ENCODE peak calls at places on chromosomes 2 and 18, in five cellular contexts. H is ovary, Q is mucosa of descending colon, S is testis, V is Panc1. U is an unnamed sample. For H3K4me1, the result is how much of the 10 kb centered on the place peaks cover.

GRCh38 chr2:58502931-58503330 is 261.8 kb upstream of the FANCL start:
- DNase-seq in H (no peak), V (no peak), S (no peak), Q (no peak), U (no peak)

GRCh38 chr2:117551858-117552257 is 262.6 kb upstream of the DDX18 start:
- DNase-seq in V (no peak), H (no peak), S (no peak), Q (no peak), U (no peak)

GRCh38 chr18:8623549-8624106 is 14.4 kb downstream of the RAB12 start:
- DNase-seq in V (no peak), Q (no peak), S (no peak), H (no peak), U (peak)

GRCh38 chr18:21404426-21404825 is 162.4 kb downstream of the GREB1L start:
- DNase-seq in V (no peak), Q (no peak), H (no peak), S (no peak), U (no peak)

GRCh38 chr2:95402370-95403203 is at the start of gene FAHD2A:
- DNase-seq in H (peak), S (peak), V (no peak), Q (peak), U (peak)

GRCh38 chr18:41721103-41721502 is 233.9 kb upstream of the PIK3C3 start:
- DNase-seq in Q (no peak), S (no peak), V (no peak), H (no peak), U (no peak)

GRCh38 chr18:5414546-5414945 is 119.0 kb upstream of the ZBTB14 start:
- DNase-seq in Q (no peak), V (no peak), H (no peak), S (no peak), U (no peak)

GRCh38 chr2:41965886-41966285 is 81.9 kb upstream of the PKDCC start:
- DNase-seq in H (no peak), S (no peak), Q (no peak), V (no peak), U (peak)

GRCh38 chr2:179842498-179843153 is 18.8 kb downstream of the ZNF385B start:
- DNase-seq in Q (no peak), S (no peak), H (no peak), V (no peak), U (no peak)

GRCh38 chr2:9333591-9334171 is 89.6 kb downstream of the ITGB1BP1 start:
- DNase-seq in V (peak), H (peak), Q (peak), S (peak), U (peak)

GRCh38 chr18:49052891-49053644 is 102.3 kb upstream of the SMAD7 start:
- DNase-seq in Q (no peak), H (no peak), S (no peak), V (no peak), U (no peak)

GRCh38 chr2:41321341-41321740 is 726.5 kb upstream of the PKDCC start:
- DNase-seq in S (no peak), Q (no peak), H (no peak), V (no peak), U (no peak)

GRCh38 chr2:241608881-241609280 is 28.1 kb downstream of the THAP4 start:
- DNase-seq in V (no peak), S (no peak), Q (no peak), H (no peak), U (no peak)

GRCh38 chr2:173715483-173715882 is 249.7 kb downstream of the SP3 start:
- DNase-seq in V (no peak), Q (no peak), H (no peak), S (no peak), U (no peak)

GRCh38 chr2:150480241-150480640 is 7.2 kb downstream of the RND3 start:
- DNase-seq in V (no peak), S (no peak), H (no peak), Q (no peak), U (no peak)

GRCh38 chr2:182004945-182005344 is 19.3 kb downstream of the PPP1R1C start:
- DNase-seq in V (no peak), S (no peak), Q (no peak), H (no peak), U (no peak)

GRCh38 chr2:160375037-160375436 is 118.6 kb downstream of the RBMS1 start:
- DNase-seq in S (no peak), Q (no peak), V (no peak), H (no peak), U (no peak)

GRCh38 chr2:96859338-96859649 is 1.5 kb upstream of the ANKRD39 start:
- DNase-seq in Q (no peak), S (no peak), V (no peak), H (peak), U (peak)

GRCh38 chr2:200681731-200682130 is 95.9 kb downstream of the AOX1 start:
- DNase-seq in S (no peak), V (no peak), Q (no peak), H (no peak), U (no peak)

GRCh38 chr2:158650646-158651357 is 144.3 kb upstream of the DAPL1 start:
- DNase-seq in H (no peak), Q (no peak), S (no peak), V (no peak), U (no peak)
- TF ChIP-seq CTCF in H (no peak), Q (no peak), S (no peak), V (no peak), U (no peak)

DNA sequence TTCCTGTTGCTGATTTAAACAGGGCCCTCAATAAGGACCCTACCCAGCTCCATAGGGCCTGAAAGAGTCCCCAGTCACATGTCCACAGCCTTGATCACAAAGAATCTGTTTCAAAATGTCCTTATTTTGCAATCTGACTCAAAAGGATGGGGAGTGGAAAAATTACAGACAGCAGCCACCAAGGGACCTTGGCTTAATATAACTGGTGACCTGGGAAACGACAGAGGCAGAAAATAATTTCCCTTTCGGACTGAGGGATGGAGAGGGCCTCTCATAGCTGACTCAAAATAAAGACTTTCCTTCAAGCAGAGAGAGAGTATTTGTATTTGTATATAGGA is 119.6 kb upstream of the STPG4 start:
- DNase-seq in S (no peak), Q (no peak), V (no peak), H (no peak), U (no peak)
- H3K4me1 ChIP-seq in S (under half), Q (under half), V (under half), H (under half), U (under half)

GRCh38 chr18:69876490-69876889 is 71.2 kb downstream of the CD226 start:
- DNase-seq in V (no peak), Q (no peak), H (no peak), S (no peak), U (no peak)

GRCh38 chr18:69872661-69873060 is 75.0 kb downstream of the CD226 start:
- DNase-seq in S (no peak), H (no peak), V (no peak), Q (no peak), U (no peak)

GRCh38 chr18:69878534-69878933 is 69.1 kb downstream of the CD226 start:
- DNase-seq in H (no peak), Q (no peak), V (no peak), S (no peak), U (no peak)

DNA sequence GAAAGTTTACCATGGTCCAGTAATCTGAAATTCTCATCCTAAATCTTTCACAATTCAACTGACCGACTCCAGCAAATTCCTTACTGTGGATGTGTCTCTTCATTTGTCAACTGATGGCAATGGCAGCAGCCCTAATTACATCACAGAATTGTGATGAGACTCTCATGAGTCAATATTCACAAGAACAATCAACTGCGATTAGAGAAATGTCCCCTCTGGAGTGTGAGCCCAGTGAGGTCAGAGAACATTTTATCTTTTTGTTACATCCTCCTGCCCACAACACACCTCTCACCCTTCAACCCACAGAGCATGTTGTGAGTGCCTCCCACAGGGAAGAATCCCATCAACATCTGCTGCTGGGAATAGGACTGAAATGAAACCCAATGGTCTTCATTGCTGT is 73.6 kb downstream of the CD226 start:
- DNase-seq in S (no peak), V (no peak), Q (no peak), H (no peak), U (no peak)
- TF ChIP-seq CTCF in S (no peak), V (no peak), Q (no peak), H (no peak), U (no peak)

GRCh38 chr2:39115556-39115955 is 5.3 kb downstream of the SOS1 start:
- DNase-seq in S (no peak), H (no peak), V (no peak), Q (no peak), U (no peak)

GRCh38 chr2:39119732-39120520 is 925 bp downstream of the SOS1 start:
- DNase-seq in V (no peak), S (peak), Q (peak), H (peak), U (peak)

GRCh38 chr2:39118786-39119499 is 1.9 kb downstream of the SOS1 start:
- DNase-seq in H (no peak), S (no peak), V (no peak), Q (no peak), U (no peak)

GRCh38 chr2:39109543-39109942 is 11.3 kb downstream of the SOS1 start:
- DNase-seq in S (no peak), V (no peak), H (no peak), Q (no peak), U (no peak)

DNA sequence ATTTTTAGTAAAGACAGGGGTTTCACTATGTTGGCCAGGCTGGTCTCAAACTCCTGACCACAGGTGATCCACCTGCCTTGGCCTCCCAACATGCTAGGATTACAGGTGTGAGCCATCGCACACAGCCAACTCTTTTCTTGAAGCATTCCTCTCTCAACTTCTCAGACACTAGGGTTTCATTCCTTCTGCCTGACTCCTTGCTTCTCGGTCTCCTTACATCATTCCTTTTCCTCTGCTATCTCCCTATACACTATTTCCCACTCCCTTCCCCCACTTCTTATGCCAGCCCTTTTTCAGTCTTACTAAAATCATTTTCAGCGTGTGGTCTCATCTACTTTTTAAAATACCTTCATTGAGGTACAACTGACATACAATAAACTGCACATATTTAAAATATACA is 6.1 kb downstream of the SOS1 start:
- DNase-seq in H (no peak), Q (no peak), V (no peak), S (no peak), U (no peak)
- H3K4me1 ChIP-seq in H (under half), Q (under half), V (under half), S (under half), U (under half)

DNA sequence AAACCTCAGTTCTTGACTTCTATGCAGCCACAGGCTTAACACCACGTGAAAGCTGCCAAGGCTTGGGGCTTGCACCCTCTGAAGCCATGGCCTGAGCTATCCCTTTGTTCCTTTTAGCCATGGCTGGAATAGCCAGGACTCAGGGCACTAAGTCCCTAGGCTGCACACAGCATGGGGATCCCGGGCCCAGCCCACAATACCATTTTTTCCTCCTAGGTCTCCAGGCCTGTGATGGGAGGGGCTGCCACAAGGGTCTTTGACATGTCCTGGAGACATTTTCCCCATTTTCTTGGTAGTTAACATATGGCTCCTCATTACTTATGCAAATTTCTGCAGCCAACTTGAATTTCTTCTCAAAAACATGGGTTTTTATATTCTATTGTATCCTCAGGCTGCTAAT is 619.1 kb downstream of the NYAP2 start:
- DNase-seq in H (no peak), V (no peak), Q (no peak), S (no peak), U (no peak)
- TF ChIP-seq CTCF in H (no peak), V (no peak), Q (no peak), S (no peak), U (no peak)

U was measured in colonic mucosa.